ENCODE peak calls at places on chromosomes 5 and 9, in eight cellular contexts. S, F, H, I, K, B, C and E are unnamed samples.

GRCh38 chr9:117434568-117434967 is 19.7 kb upstream of the ASTN2 start:
- DNase-seq in K (no peak), F (no peak), C (no peak), H (no peak), S (no peak), B (no peak), I (no peak), E (no peak)

GRCh38 chr5:94433393-94434149 is 184.8 kb downstream of the KIAA0825 start:
- DNase-seq in I (no peak), S (peak; percentile 73), F (no peak), H (peak; percentile 95), K (peak; percentile 68), B (peak; percentile 26), C (no peak), E (peak; percentile 71)

GRCh38 chr9:70218767-70219166 is 40.0 kb upstream of the SMC5 start:
- DNase-seq in C (no peak), K (no peak), B (no peak), H (peak; percentile 87), F (no peak), I (no peak), S (no peak), E (peak; percentile 37)

GRCh38 chr5:81579525-81579924 is 171.4 kb downstream of the SSBP2 start:
- DNase-seq in H (peak; percentile 30), F (no peak), K (no peak), C (no peak), I (peak; percentile 6), B (no peak), S (no peak), E (no peak)

GRCh38 chr5:9054821-9055589 is 490.9 kb downstream of the SEMA5A start:
- DNase-seq in F (no peak), S (no peak), I (no peak), K (peak; percentile 22), H (no peak), C (no peak), B (no peak), E (peak; percentile 9)

GRCh38 chr5:10452768-10453331 is 11.2 kb downstream of the ROPN1L start:
- DNase-seq in F (peak; percentile 41), S (peak; percentile 70), I (peak; percentile 77), C (no peak), K (peak; percentile 98), B (no peak), H (peak; percentile 93), E (peak; percentile 87)

GRCh38 chr5:35990941-35991592 is at the start of gene UGT3A1:
- DNase-seq in K (no peak), I (peak; percentile 22), B (no peak), H (no peak), F (no peak), C (no peak), S (no peak), E (no peak)

GRCh38 chr5:64632251-64632650 is 58.1 kb upstream of the SHISAL2B start:
- DNase-seq in C (no peak), H (peak; percentile 33), S (no peak), F (no peak), I (no peak), K (no peak), B (no peak), E (peak; percentile 7)

GRCh38 chr5:38447786-38448185 is 108.7 kb downstream of the LIFR start:
- DNase-seq in S (no peak), K (no peak), F (no peak), H (peak; percentile 88), I (no peak), B (no peak), C (peak; percentile 47), E (no peak)

GRCh38 chr9:93204470-93205043 is 20.6 kb downstream of the WNK2 start:
- DNase-seq in K (no peak), F (no peak), H (no peak), I (no peak), S (no peak), C (no peak), B (no peak), E (no peak)

GRCh38 chr5:144582046-144582445 is 411.4 kb downstream of the KCTD16 start:
- DNase-seq in S (no peak), B (no peak), F (no peak), C (no peak), K (no peak), H (no peak), I (no peak), E (no peak)

GRCh38 chr9:13295556-13295955 is 16.1 kb upstream of the MPDZ start:
- DNase-seq in S (no peak), K (no peak), C (no peak), I (no peak), F (no peak), B (no peak), H (no peak), E (no peak)

GRCh38 chr9:5263568-5264218 is 32.5 kb downstream of the INSL4 start:
- DNase-seq in C (no peak), I (peak; percentile 13), B (no peak), K (peak; percentile 32), S (peak; percentile 12), F (no peak), H (peak; percentile 18), E (peak; percentile 9)
- TF ChIP-seq CTCF in C (no peak), I (peak; percentile 14), B (no peak), K (no peak), S (no peak), F (peak; percentile 24), H (peak; percentile 6), E (no peak)

DNA sequence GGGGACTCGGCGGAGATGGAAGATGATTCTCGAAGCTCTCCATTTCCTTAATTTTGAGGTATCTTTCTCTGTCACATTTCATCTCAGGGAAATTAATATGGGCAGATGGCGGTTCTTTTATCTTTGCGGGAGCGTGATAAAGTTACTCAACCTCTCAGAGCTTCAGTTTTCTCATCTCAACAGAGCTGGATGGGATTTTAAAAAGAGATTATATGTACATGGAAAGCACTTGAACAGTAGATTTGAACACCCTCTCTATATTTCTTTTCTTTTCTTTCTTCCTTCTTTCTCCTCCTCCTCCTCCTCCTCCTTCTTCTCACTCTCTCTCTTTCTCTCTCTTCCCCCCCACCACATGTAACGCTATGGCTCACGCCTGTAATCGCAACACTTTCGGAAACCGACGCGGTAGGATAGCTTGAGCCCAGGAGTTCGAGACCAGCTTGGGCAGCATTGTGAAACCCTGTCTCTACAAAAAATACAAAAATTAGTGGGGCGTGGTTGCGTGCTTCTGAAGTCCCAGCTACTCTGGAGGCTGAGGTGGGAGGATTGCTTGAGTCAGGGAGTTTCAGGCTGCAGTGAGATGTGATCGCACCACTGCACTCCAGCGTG is 603 bp upstream of the GLDC start:
- DNase-seq in F (peak; percentile 44), I (peak; percentile 13), S (no peak), B (no peak), H (no peak), C (no peak), K (peak; percentile 17), E (peak; percentile 2)
- H3K4me3 ChIP-seq in F (peak overlapping the region; percentile 69), I (peak overlapping the region; percentile 15), S (peak overlapping the region; percentile 80), B (peak overlapping the region; percentile 57), H (peak overlapping the region; percentile 15), C (peak overlapping the region; percentile 51), K (peak overlapping the region; percentile 88), E (peak overlapping the region; percentile 54)

GRCh38 chr9:127212453-127212852 is 52.1 kb upstream of the GARNL3 start:
- DNase-seq in K (no peak), F (no peak), C (no peak), S (no peak), B (no peak), H (no peak), I (no peak), E (no peak)

GRCh38 chr9:127211983-127212382 is 52.6 kb upstream of the GARNL3 start:
- DNase-seq in F (no peak), K (no peak), B (peak; percentile 15), H (no peak), C (no peak), I (no peak), S (no peak), E (no peak)

GRCh38 chr9:127209948-127210621 is 54.5 kb upstream of the GARNL3 start:
- DNase-seq in F (no peak), H (no peak), B (peak; percentile 22), C (no peak), K (no peak), I (no peak), S (no peak), E (no peak)

GRCh38 chr9:127209220-127209619 is 55.4 kb upstream of the GARNL3 start:
- DNase-seq in I (no peak), C (no peak), B (no peak), K (no peak), H (no peak), S (no peak), F (no peak), E (no peak)

GRCh38 chr9:127210851-127211730 is 53.5 kb upstream of the GARNL3 start:
- DNase-seq in I (no peak), C (no peak), K (no peak), S (no peak), H (no peak), B (peak; percentile 4), F (no peak), E (no peak)
- TF ChIP-seq CTCF in I (no peak), C (no peak), K (no peak), S (no peak), H (no peak), B (no peak), F (no peak), E (no peak)

GRCh38 chr5:62689599-62690368 is 111.2 kb downstream of the LRRC70 start:
- DNase-seq in B (peak; percentile 29), H (no peak), C (no peak), I (no peak), F (peak; percentile 15), S (no peak), K (peak; percentile 24), E (no peak)
- H3K4me3 ChIP-seq in B (peak overlapping the region; percentile 8), H (no peak overlapping the region), C (peak overlapping the region; percentile 50), I (no peak overlapping the region), F (no peak overlapping the region), S (no peak overlapping the region), K (no peak overlapping the region), E (no peak overlapping the region)

DNA sequence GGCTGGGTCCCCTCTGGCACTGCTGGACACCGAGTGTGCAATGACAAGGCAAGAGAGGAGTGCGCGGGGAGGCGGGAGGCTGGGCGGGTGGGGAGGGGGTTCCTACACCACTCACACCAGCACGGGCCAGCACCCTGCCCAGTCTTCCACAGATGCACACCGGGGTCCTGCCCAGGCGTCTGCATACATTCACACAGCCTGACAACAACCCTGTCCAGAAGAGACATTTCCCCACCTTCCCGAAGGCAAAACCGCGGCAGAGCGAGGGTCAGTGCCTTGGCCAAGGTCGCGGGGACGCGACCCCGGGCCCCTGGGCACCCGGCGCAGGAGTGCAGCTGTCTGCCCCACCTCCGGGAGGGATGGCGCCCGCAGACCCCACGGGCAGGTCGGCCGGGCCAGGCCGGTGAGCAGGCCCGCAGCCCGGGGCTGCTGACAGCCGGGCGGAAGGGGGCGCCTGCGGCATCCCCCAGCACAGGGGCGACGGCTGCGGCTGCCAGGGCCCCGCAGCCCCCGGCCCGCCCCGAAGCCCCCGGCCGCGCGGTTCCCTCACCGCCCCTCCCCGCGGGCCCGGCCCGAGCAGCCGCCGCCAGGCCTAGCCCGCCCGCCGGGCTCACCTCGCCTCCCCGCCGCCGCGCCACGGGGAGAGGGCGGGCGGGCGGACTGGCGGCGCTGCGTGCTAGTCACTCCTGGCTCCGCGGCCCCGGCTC is 496 bp downstream of the MAPK9 start:
- DNase-seq in B (no peak), F (peak; percentile 52), C (no peak), K (no peak), S (no peak), H (no peak), I (no peak), E (no peak)
- TF ChIP-seq CTCF in B (no peak), F (no peak), C (no peak), K (peak; percentile 13), S (peak; percentile 21), H (no peak), I (no peak), E (peak; percentile 24)